ENCODE peak calls at places on chromosomes 3 and 15, in five cellular contexts. One of them, this sample, is unnamed.

GRCh38 chr3:133887951-133888703 is 7.6 kb downstream of the RAB6B start:
- DNase-seq in NCI-H1092: no peak
- DNase-seq in astrocyte of the cerebellum: no peak
- DNase-seq in heart left ventricle: no peak
- DNase-seq in stomach: peak; percentile 18
- DNase-seq in this sample: no peak

GRCh38 chr3:80014576-80014975 is 246.8 kb upstream of the ROBO1 start:
- DNase-seq in NCI-H1092: no peak
- DNase-seq in astrocyte of the cerebellum: peak; percentile 27
- DNase-seq in heart left ventricle: no peak
- DNase-seq in stomach: no peak
- DNase-seq in this sample: no peak

GRCh38 chr15:22978691-22979068 is 1.5 kb downstream of the CYFIP1 start:
- DNase-seq in NCI-H1092: no peak
- DNase-seq in astrocyte of the cerebellum: no peak
- DNase-seq in heart left ventricle: no peak
- DNase-seq in stomach: no peak
- DNase-seq in this sample: no peak

GRCh38 chr3:149464706-149465328 is 9.7 kb upstream of the TM4SF4 start:
- DNase-seq in NCI-H1092: no peak
- DNase-seq in astrocyte of the cerebellum: no peak
- DNase-seq in heart left ventricle: no peak
- DNase-seq in stomach: no peak
- DNase-seq in this sample: no peak

GRCh38 chr3:135412475-135412874 is 553.1 kb upstream of the PPP2R3A start:
- DNase-seq in NCI-H1092: no peak
- DNase-seq in astrocyte of the cerebellum: no peak
- DNase-seq in heart left ventricle: no peak
- DNase-seq in stomach: no peak
- DNase-seq in this sample: no peak

GRCh38 chr3:117454236-117454635 is 744.7 kb downstream of the TUSC7 start:
- DNase-seq in NCI-H1092: peak; percentile 1
- DNase-seq in astrocyte of the cerebellum: no peak
- DNase-seq in heart left ventricle: no peak
- DNase-seq in stomach: no peak
- DNase-seq in this sample: no peak

GRCh38 chr15:68528891-68529290 is 49.9 kb upstream of the CORO2B start:
- DNase-seq in NCI-H1092: no peak
- DNase-seq in astrocyte of the cerebellum: peak; percentile 70
- DNase-seq in heart left ventricle: no peak
- DNase-seq in stomach: no peak
- DNase-seq in this sample: no peak

GRCh38 chr15:25743909-25744275 is 119.2 kb downstream of the ATP10A start:
- DNase-seq in NCI-H1092: no peak
- DNase-seq in astrocyte of the cerebellum: no peak
- DNase-seq in heart left ventricle: no peak
- DNase-seq in stomach: no peak
- DNase-seq in this sample: no peak

GRCh38 chr3:115279939-115280338 is 132.9 kb upstream of the ZBTB20 start:
- DNase-seq in NCI-H1092: no peak
- DNase-seq in astrocyte of the cerebellum: no peak
- DNase-seq in heart left ventricle: no peak
- DNase-seq in stomach: no peak
- DNase-seq in this sample: no peak

GRCh38 chr3:142022381-142022780 is 127.0 kb downstream of the TFDP2 start:
- DNase-seq in NCI-H1092: no peak
- DNase-seq in astrocyte of the cerebellum: no peak
- DNase-seq in heart left ventricle: no peak
- DNase-seq in stomach: no peak
- DNase-seq in this sample: no peak

GRCh38 chr3:163891771-163892170 is 1186.5 kb downstream of the SI start:
- DNase-seq in NCI-H1092: no peak
- DNase-seq in astrocyte of the cerebellum: no peak
- DNase-seq in heart left ventricle: no peak
- DNase-seq in stomach: no peak
- DNase-seq in this sample: no peak

GRCh38 chr3:174874258-174874657 is 15.1 kb downstream of the NAALADL2 start:
- DNase-seq in NCI-H1092: no peak
- DNase-seq in astrocyte of the cerebellum: no peak
- DNase-seq in heart left ventricle: no peak
- DNase-seq in stomach: no peak
- DNase-seq in this sample: no peak

GRCh38 chr15:43920815-43921214 is 94.0 kb downstream of the WDR76 start:
- DNase-seq in NCI-H1092: peak; percentile 58
- DNase-seq in astrocyte of the cerebellum: peak; percentile 61
- DNase-seq in heart left ventricle: no peak
- DNase-seq in stomach: no peak
- DNase-seq in this sample: no peak

GRCh38 chr3:81216192-81216591 is 545.3 kb downstream of the GBE1 start:
- DNase-seq in NCI-H1092: no peak
- DNase-seq in astrocyte of the cerebellum: peak; percentile 15
- DNase-seq in heart left ventricle: no peak
- DNase-seq in stomach: no peak
- DNase-seq in this sample: peak; percentile 18

GRCh38 chr3:21654662-21655061 is 96.3 kb downstream of the ZNF385D start:
- DNase-seq in NCI-H1092: no peak
- DNase-seq in astrocyte of the cerebellum: peak; percentile 49
- DNase-seq in heart left ventricle: no peak
- DNase-seq in stomach: no peak
- DNase-seq in this sample: peak; percentile 37

GRCh38 chr3:157572559-157573270 is 69.5 kb upstream of the VEPH1 start:
- DNase-seq in NCI-H1092: peak; percentile 34
- DNase-seq in astrocyte of the cerebellum: peak; percentile 47
- DNase-seq in heart left ventricle: no peak
- DNase-seq in stomach: no peak
- DNase-seq in this sample: peak; percentile 30

GRCh38 chr3:157109267-157110141 is 50.4 kb downstream of the CCNL1 start:
- DNase-seq in NCI-H1092: no peak
- DNase-seq in astrocyte of the cerebellum: no peak
- DNase-seq in heart left ventricle: peak; percentile 38
- DNase-seq in stomach: no peak
- DNase-seq in this sample: no peak

GRCh38 chr3:129182390-129183180 is 1.1 kb downstream of the CNBP start:
- DNase-seq in NCI-H1092: no peak
- DNase-seq in astrocyte of the cerebellum: peak; percentile 65
- DNase-seq in heart left ventricle: peak; percentile 24
- DNase-seq in stomach: no peak
- DNase-seq in this sample: no peak

GRCh38 chr3:150545419-150546225 is 674 bp downstream of the SERP1 start:
- DNase-seq in NCI-H1092: no peak
- DNase-seq in astrocyte of the cerebellum: no peak
- DNase-seq in heart left ventricle: peak; percentile 59
- DNase-seq in stomach: peak; percentile 50
- DNase-seq in this sample: no peak

GRCh38 chr15:59553879-59554735 is 57.5 kb upstream of the GCNT3 start:
- DNase-seq in NCI-H1092: no peak
- DNase-seq in astrocyte of the cerebellum: peak; percentile 67
- DNase-seq in heart left ventricle: no peak
- DNase-seq in stomach: no peak
- DNase-seq in this sample: no peak

GRCh38 chr15:53110999-53111398 is 320.9 kb upstream of the ONECUT1 start:
- DNase-seq in NCI-H1092: no peak
- DNase-seq in astrocyte of the cerebellum: no peak
- DNase-seq in heart left ventricle: no peak
- DNase-seq in stomach: no peak
- DNase-seq in this sample: no peak

GRCh38 chr3:106206165-106206564 is 337.4 kb upstream of the CBLB start:
- DNase-seq in NCI-H1092: no peak
- DNase-seq in astrocyte of the cerebellum: no peak
- DNase-seq in heart left ventricle: peak; percentile 15
- DNase-seq in stomach: no peak
- DNase-seq in this sample: no peak

GRCh38 chr15:60370105-60370803 is 27.5 kb downstream of the ANXA2 start:
- DNase-seq in NCI-H1092: no peak
- DNase-seq in astrocyte of the cerebellum: no peak
- DNase-seq in heart left ventricle: peak; percentile 37
- DNase-seq in stomach: no peak
- DNase-seq in this sample: no peak

GRCh38 chr3:188358787-188359493 is 205.0 kb downstream of the LPP start:
- DNase-seq in NCI-H1092: no peak
- DNase-seq in astrocyte of the cerebellum: no peak
- DNase-seq in heart left ventricle: no peak
- DNase-seq in stomach: no peak
- DNase-seq in this sample: no peak

GRCh38 chr3:154571827-154572226 is 141.8 kb upstream of the GPR149 start:
- DNase-seq in NCI-H1092: no peak
- DNase-seq in astrocyte of the cerebellum: no peak
- DNase-seq in heart left ventricle: no peak
- DNase-seq in stomach: no peak
- DNase-seq in this sample: no peak

GRCh38 chr3:38579551-38580449 is 69.7 kb downstream of the SCN5A start:
- DNase-seq in NCI-H1092: no peak
- DNase-seq in astrocyte of the cerebellum: no peak
- DNase-seq in heart left ventricle: peak; percentile 64
- DNase-seq in stomach: peak; percentile 9
- DNase-seq in this sample: no peak

GRCh38 chr3:12695112-12695511 is 31.2 kb upstream of the RAF1 start:
- DNase-seq in NCI-H1092: no peak
- DNase-seq in astrocyte of the cerebellum: no peak
- DNase-seq in heart left ventricle: no peak
- DNase-seq in stomach: no peak
- DNase-seq in this sample: no peak

GRCh38 chr3:169772530-169772950 is 656 bp upstream of the MYNN start:
- DNase-seq in NCI-H1092: peak; percentile 87
- DNase-seq in astrocyte of the cerebellum: peak; percentile 64
- DNase-seq in heart left ventricle: peak; percentile 73
- DNase-seq in stomach: peak; percentile 76
- DNase-seq in this sample: peak; percentile 64

GRCh38 chr3:169668957-169669681 is 5.6 kb upstream of the MECOM start:
- DNase-seq in NCI-H1092: peak; percentile 55
- DNase-seq in astrocyte of the cerebellum: no peak
- DNase-seq in heart left ventricle: peak; percentile 75
- DNase-seq in stomach: peak; percentile 91
- DNase-seq in this sample: no peak

This sample was measured in fibroblast of the conjunctiva.